ENCODE peak calls at places on chromosomes 6 and 20, in four cellular contexts. C is astrocyte of the cerebellum, T is fibroblast of the aortic adventitia, G is hepatocyte. A is an unnamed sample.
A peak's percentile ranks its signal among the peaks of the same experiment; 100 is the strongest.

GRCh38 chr6:106666290-106667021 is 37.1 kb downstream of the QRSL1 start:
- DNase-seq in G (no peak), C (no peak), T (no peak), A (peak; percentile 61)

GRCh38 chr20:52076164-52076563 is 115.4 kb downstream of the ZFP64 start:
- DNase-seq in G (no peak), C (peak; percentile 42), T (peak; percentile 20), A (no peak)

GRCh38 chr6:5246870-5247161 is 13.9 kb downstream of the LYRM4 start:
- DNase-seq in C (peak; percentile 11), T (no peak), G (no peak), A (no peak)

GRCh38 chr6:161586866-161587265 is 313.0 kb upstream of the AGPAT4 start:
- DNase-seq in C (no peak), T (no peak), G (no peak), A (no peak)

GRCh38 chr6:159062564-159062945 is 17.8 kb upstream of the TAGAP start:
- DNase-seq in G (no peak), C (no peak), T (no peak), A (no peak)

GRCh38 chr6:165725201-165725600 is 62.2 kb upstream of the PDE10A start:
- DNase-seq in C (no peak), T (no peak), G (no peak), A (peak; percentile 66)

GRCh38 chr20:49276895-49277785 is 717 bp downstream of the ZNFX1 start:
- DNase-seq in G (peak; percentile 33), C (no peak), T (no peak), A (peak; percentile 74)

GRCh38 chr20:20024942-20025341 is 7.8 kb downstream of the NAA20 start:
- DNase-seq in C (no peak), T (peak; percentile 26), G (no peak), A (no peak)

GRCh38 chr6:166939894-166940293 is 16.5 kb downstream of the RNASET2 start:
- DNase-seq in G (no peak), C (no peak), T (no peak), A (no peak)

GRCh38 chr6:95601133-95601532 is 23.8 kb downstream of the MANEA start:
- DNase-seq in G (no peak), C (no peak), T (no peak), A (no peak)

GRCh38 chr6:2109796-2110195 is 135.6 kb downstream of the GMDS start:
- DNase-seq in C (no peak), T (no peak), G (no peak), A (no peak)

GRCh38 chr20:40192083-40192482 is 497.0 kb downstream of the MAFB start:
- DNase-seq in G (no peak), C (no peak), T (no peak), A (peak; percentile 6)

GRCh38 chr6:31559606-31559957 is 12.2 kb downstream of the NFKBIL1 start:
- DNase-seq in G (no peak), T (no peak), C (no peak), A (no peak)

GRCh38 chr6:31558631-31559500 is 11.5 kb downstream of the NFKBIL1 start:
- DNase-seq in G (no peak), T (peak; percentile 17), C (no peak), A (no peak)

GRCh38 chr6:31558318-31558625 is 10.9 kb downstream of the NFKBIL1 start:
- DNase-seq in C (no peak), G (no peak), T (no peak), A (no peak)

GRCh38 chr6:31556312-31556711 is 8.9 kb downstream of the NFKBIL1 start:
- DNase-seq in G (no peak), T (no peak), C (no peak), A (peak; percentile 24)

DNA sequence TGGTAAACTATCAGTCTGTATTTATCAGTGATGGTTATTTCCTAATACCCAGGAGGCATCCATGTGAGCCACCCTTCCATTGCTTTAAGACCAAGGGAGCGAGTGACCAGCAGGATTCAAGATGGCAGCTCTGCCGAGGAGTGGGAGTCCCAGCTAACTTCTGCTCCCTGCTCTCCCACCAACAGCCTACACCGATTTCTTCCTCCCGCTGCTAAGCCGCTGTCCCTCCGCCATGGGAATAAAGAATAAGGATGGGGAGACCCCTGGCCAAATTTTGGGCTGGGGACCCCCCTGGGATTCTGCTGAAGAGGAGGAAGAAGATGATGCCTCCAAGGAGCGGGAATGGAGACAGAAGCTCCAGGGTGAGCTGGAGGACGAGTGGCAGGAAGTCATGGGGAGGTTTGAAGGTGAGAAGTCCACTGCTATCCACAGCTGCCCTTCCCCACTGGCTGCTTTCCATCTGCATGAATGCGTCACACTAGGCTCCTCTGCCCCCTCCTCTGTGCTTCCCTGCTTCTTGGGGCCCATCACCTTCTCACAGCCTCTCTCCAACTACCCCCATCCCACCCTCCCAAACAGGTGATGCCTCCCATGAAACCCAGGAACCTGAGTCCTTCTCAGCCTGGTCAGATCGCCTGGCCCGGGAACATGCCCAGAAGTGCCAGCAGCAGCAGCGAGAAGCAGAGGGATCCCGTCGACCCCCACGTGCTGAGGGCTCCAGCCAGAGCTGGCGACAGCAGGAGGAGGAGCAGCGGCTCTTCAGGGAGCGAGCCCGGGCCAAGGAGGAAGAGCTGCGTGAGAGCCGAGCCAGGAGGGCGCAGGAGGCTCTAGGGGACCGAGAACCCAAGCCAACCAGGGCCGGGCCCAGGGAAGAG is 10.3 kb downstream of the NFKBIL1 start:
- DNase-seq in C (no peak), T (no peak), G (no peak), A (peak; percentile 36)
- H3K4me3 ChIP-seq in C (no peak overlapping the region), T (no peak overlapping the region), G (no peak overlapping the region), A (no peak overlapping the region)

GRCh38 chr6:7050911-7051779 is 56.6 kb upstream of the RREB1 start:
- DNase-seq in C (no peak), T (peak; percentile 60), G (peak; percentile 82), A (peak; percentile 84)

GRCh38 chr6:7051780-7052440 is 55.9 kb upstream of the RREB1 start:
- DNase-seq in C (no peak), G (peak; percentile 74), T (no peak), A (peak; percentile 91)

GRCh38 chr6:7053125-7053784 is 54.5 kb upstream of the RREB1 start:
- DNase-seq in T (no peak), C (no peak), G (peak; percentile 16), A (no peak)

GRCh38 chr6:7050099-7050498 is 57.7 kb upstream of the RREB1 start:
- DNase-seq in C (no peak), T (no peak), G (no peak), A (no peak)

GRCh38 chr6:7052441-7052936 is 55.3 kb upstream of the RREB1 start:
- DNase-seq in T (peak; percentile 42), C (peak; percentile 65), G (peak; percentile 41), A (peak; percentile 79)
- H3K4me3 ChIP-seq in T (peak overlapping the region; percentile 33), C (peak overlapping the region; percentile 42), G (peak overlapping the region; percentile 59), A (peak overlapping the region; percentile 74)

DNA sequence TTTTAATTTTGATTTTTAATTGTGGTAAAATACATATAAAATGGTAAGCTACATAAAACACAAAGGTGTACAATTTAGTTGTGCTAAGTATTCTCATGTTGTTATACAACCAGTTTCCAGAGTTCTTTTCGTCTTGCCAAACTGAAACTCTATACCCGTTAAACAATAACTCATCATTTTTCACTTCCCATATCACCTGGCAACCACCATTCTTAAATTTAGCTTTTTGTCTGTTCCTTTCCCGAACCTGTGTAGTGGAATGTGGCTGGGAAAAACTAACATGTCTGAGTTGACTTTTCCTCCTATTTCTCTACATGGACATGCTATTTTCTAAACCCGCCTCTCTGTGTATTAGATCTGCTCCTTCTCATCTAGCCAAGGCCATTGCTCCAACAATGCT is 27.6 kb downstream of the RPRD1B start:
- DNase-seq in G (no peak), C (no peak), T (no peak), A (no peak)
- H3K4me3 ChIP-seq in G (no peak overlapping the region), C (no peak overlapping the region), T (no peak overlapping the region), A (no peak overlapping the region)

DNA sequence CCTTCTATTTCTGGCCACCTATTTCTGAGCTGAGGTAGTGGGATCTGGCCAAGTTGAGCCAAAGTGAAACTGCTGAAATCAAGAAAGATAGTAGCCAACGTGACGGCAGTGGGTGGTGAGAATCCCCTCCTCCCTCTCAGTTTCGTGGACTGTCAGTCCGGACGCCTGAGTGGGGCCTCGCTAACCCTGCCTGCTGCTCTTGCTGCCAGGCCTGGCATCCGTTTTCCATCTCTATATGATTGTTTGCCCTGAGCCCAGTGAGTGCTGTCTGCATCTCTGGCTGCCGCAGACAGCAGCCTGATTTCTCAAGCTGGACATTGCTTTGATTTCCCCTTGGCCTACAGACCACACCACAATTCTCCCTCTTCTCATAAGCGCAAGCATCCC is 23.5 kb upstream of the PAX1 start:
- DNase-seq in C (no peak), G (no peak), T (no peak), A (no peak)
- H3K4me3 ChIP-seq in C (no peak overlapping the region), G (no peak overlapping the region), T (no peak overlapping the region), A (no peak overlapping the region)

GRCh38 chr6:156963712-156964700 is 186.8 kb downstream of the ARID1B start:
- DNase-seq in T (peak; percentile 70), G (peak; percentile 26), C (no peak), A (no peak)
- H3K4me3 ChIP-seq in T (peak overlapping the region; percentile 68), G (no peak overlapping the region), C (peak overlapping the region; percentile 25), A (no peak overlapping the region)

DNA sequence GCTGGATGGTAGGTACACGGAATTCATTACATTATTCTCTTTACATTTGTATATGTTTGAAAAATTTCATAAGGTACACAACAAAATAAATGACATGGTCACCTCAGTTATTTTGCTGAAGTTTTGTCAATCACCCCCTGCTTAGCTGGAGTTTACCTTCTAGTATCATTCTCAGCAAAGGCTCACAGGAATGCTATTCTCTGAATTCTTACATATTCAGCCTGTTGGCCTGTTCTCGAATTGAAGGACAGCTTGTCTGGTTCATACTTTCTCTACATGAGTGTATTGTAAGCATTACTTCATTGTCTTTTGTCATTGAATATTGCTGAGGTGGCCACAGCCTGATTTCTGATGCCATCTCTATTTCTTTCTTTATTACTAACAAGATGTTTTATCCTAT is 12.8 kb downstream of the CALHM5 start:
- DNase-seq in T (no peak), G (no peak), C (no peak), A (peak; percentile 5)
- H3K4me3 ChIP-seq in T (no peak overlapping the region), G (no peak overlapping the region), C (no peak overlapping the region), A (no peak overlapping the region)

DNA sequence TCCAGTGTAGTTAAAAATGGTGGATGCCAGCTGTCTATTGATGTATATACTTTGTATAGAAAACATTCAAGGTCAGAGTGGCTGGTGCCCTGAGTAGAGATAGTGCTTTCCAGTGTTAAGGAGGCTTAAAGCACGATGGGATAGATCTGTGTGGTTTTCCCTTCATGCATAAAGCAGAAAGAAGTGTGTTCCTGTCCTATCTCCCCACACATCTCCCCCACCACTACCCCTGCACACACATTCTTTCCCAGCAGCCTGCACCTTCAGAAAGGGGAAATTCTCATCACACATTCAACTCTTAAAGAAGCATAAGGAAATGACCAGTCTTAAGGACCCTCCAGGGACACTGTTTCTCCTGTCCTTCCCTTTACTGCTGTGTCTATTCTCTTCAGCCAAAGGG is 221.7 kb upstream of the TAB2 start:
- DNase-seq in T (no peak), C (no peak), G (no peak), A (no peak)
- H3K4me3 ChIP-seq in T (no peak overlapping the region), C (no peak overlapping the region), G (no peak overlapping the region), A (no peak overlapping the region)

DNA sequence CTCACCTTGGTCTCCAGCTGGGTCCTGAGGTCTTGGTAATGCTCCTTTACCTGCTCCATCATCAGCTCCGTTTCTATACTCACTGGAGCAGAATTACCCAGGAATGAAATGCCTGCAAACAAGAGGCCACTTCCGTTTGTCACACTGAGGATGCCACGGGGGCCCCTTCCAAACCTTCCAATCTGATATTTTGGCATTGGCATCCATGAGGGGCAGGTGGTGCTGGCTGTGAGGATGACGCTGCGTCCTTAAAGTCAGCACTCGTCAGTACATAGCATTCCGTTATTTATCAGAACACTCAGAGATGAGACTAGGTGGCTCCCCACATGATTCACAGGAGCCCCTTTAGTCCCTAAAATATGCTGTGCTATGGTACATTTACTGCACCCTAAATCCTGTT is 72.7 kb downstream of the GINS1 start:
- DNase-seq in C (no peak), T (no peak), G (no peak), A (no peak)
- H3K4me3 ChIP-seq in C (no peak overlapping the region), T (no peak overlapping the region), G (no peak overlapping the region), A (no peak overlapping the region)

A was measured in H7.